ENCODE peak calls at places on chromosomes 11 and 22, in six cellular contexts. N, E, V, A, I and F are unnamed samples.

GRCh38 chr11:134202661-134203060 is 21.1 kb downstream of the NCAPD3 start:
- DNase-seq in N (no peak), E (no peak), V (no peak), A (no peak), I (no peak), F (no peak)

GRCh38 chr11:35677904-35678303 is 15.3 kb downstream of the TRIM44 start:
- DNase-seq in N (no peak), E (no peak), V (no peak), A (no peak), I (no peak), F (no peak)

GRCh38 chr22:26364066-26365015 is 64.7 kb upstream of the ASPHD2 start:
- DNase-seq in N (peak), E (peak), V (peak), A (peak), I (peak), F (peak)

GRCh38 chr11:1293619-1294015 is 15.8 kb downstream of the TOLLIP start:
- DNase-seq in N (no peak), E (peak), V (no peak), A (no peak), I (no peak), F (no peak)

GRCh38 chr11:12007769-12008737 is at the start of gene DKK3:
- DNase-seq in N (no peak), E (no peak), V (no peak), A (peak), I (no peak), F (no peak)

GRCh38 chr11:71255323-71255722 is 2.9 kb upstream of the SHANK2 start:
- DNase-seq in N (no peak), E (no peak), V (no peak), A (no peak), I (no peak), F (no peak)

GRCh38 chr11:121464352-121464946 is 11.7 kb upstream of the SORL1-AS1 start:
- DNase-seq in N (no peak), E (peak), V (peak), A (peak), I (peak), F (peak)

GRCh38 chr11:134267466-134267865 is 8.7 kb upstream of the GLB1L3 start:
- DNase-seq in N (no peak), E (no peak), V (no peak), A (no peak), I (no peak), F (no peak)

GRCh38 chr11:63937713-63938480 is 905 bp upstream of the NAA40 start:
- DNase-seq in N (no peak), E (no peak), V (no peak), A (no peak), I (peak), F (peak)

GRCh38 chr11:76839326-76839725 is 21.4 kb upstream of the ACER3 start:
- DNase-seq in N (no peak), E (no peak), V (no peak), A (peak), I (peak), F (peak)

GRCh38 chr11:76588455-76589325 is 81.9 kb downstream of the LRRC32 start:
- DNase-seq in N (no peak), E (no peak), V (no peak), A (peak), I (peak), F (peak)

GRCh38 chr22:48348855-48349254 is 1478.8 kb downstream of the BRD1 start:
- DNase-seq in N (no peak), E (no peak), V (no peak), A (no peak), I (no peak), F (no peak)

GRCh38 chr11:15889972-15890371 is 466.4 kb downstream of the SOX6 start:
- DNase-seq in N (no peak), E (no peak), V (no peak), A (no peak), I (no peak), F (no peak)

GRCh38 chr11:125236072-125236825 is 71.7 kb downstream of the PKNOX2 start:
- DNase-seq in N (no peak), E (no peak), V (no peak), A (no peak), I (no peak), F (no peak)

GRCh38 chr11:107916671-107917241 is 11.5 kb upstream of the RAB39A start:
- DNase-seq in N (no peak), E (no peak), V (peak), A (no peak), I (peak), F (peak)

GRCh38 chr11:125591659-125592304 is 870 bp upstream of the STT3A start:
- DNase-seq in N (no peak), E (no peak), V (peak), A (peak), I (peak), F (peak)

GRCh38 chr22:36644333-36644757 is 59.2 kb downstream of the CACNG2 start:
- DNase-seq in N (no peak), E (peak), V (peak), A (peak), I (peak), F (peak)

GRCh38 chr11:86150826-86151187 is 81.9 kb upstream of the PICALM start:
- DNase-seq in N (no peak), E (no peak), V (no peak), A (no peak), I (no peak), F (no peak)

GRCh38 chr11:86153439-86153838 is 84.6 kb upstream of the PICALM start:
- DNase-seq in N (no peak), E (no peak), V (no peak), A (no peak), I (no peak), F (no peak)

GRCh38 chr11:86152901-86153300 is 84.0 kb upstream of the PICALM start:
- DNase-seq in N (no peak), E (no peak), V (no peak), A (no peak), I (no peak), F (no peak)

GRCh38 chr11:86151188-86152005 is 82.5 kb upstream of the PICALM start:
- DNase-seq in N (no peak), E (no peak), V (no peak), A (peak), I (peak), F (peak)

GRCh38 chr11:86152006-86152862 is 83.3 kb upstream of the PICALM start:
- DNase-seq in N (no peak), E (no peak), V (no peak), A (peak), I (no peak), F (no peak)
- TF ChIP-seq MYC in N (no peak), E (no peak), V (no peak), A (no peak), I (no peak), F (no peak)

DNA sequence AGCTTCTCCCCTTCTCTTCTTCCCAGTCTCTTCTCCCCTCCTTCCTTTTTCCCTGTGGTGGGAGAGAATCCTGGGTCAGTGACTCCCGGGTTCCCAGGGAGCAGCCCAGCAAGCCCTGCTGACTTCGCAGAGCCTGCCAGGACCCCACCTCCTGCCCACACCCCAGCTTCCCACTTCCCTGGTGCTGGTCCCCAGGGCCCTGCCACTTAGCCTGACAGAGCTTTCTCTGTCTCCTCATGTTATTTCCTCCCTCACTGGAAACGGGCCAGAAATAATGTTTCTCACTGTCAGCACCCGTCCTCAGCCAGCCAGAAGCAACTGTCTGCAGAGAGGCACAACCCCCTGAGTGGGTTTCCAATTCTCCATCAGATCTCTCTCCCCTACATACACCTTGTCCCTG is 27.1 kb downstream of the C11orf96 start:
- DNase-seq in N (no peak), E (no peak), V (no peak), A (no peak), I (no peak), F (no peak)
- TF ChIP-seq MYC in N (no peak), E (no peak), V (no peak), A (no peak), I (no peak), F (no peak)

GRCh38 chr22:42714768-42715430 is 5.8 kb downstream of the A4GALT start:
- DNase-seq in N (no peak), E (no peak), V (no peak), A (no peak), I (no peak), F (no peak)
- TF ChIP-seq MYC in N (no peak), E (no peak), V (no peak), A (no peak), I (no peak), F (no peak)

DNA sequence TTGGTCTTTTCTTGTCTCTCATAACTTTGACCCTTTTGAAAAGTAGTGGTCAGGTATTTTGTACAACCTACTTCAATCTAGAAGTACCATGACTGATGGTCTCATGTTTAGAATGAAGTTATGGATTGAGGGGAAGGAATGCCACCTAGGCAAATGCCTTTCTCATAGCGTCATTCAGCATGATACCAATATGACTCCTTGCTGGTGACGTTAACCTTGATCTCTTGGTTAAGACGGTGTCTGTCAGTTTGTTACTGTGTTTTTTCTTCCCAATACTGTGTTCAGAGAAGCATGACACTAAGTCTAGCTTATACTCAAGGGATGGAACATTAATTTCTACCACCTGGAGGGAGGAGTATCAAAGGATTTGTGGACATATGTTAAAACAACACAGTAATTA is 130.9 kb downstream of the KIF18A start:
- DNase-seq in N (no peak), E (peak), V (no peak), A (no peak), I (no peak), F (no peak)
- TF ChIP-seq MYC in N (no peak), E (no peak), V (no peak), A (no peak), I (no peak), F (no peak)

GRCh38 chr11:115161876-115162275 is 342.3 kb downstream of the CADM1 start:
- DNase-seq in N (no peak), E (no peak), V (no peak), A (no peak), I (no peak), F (no peak)
- TF ChIP-seq MYC in N (no peak), E (no peak), V (no peak), A (no peak), I (no peak), F (no peak)

DNA sequence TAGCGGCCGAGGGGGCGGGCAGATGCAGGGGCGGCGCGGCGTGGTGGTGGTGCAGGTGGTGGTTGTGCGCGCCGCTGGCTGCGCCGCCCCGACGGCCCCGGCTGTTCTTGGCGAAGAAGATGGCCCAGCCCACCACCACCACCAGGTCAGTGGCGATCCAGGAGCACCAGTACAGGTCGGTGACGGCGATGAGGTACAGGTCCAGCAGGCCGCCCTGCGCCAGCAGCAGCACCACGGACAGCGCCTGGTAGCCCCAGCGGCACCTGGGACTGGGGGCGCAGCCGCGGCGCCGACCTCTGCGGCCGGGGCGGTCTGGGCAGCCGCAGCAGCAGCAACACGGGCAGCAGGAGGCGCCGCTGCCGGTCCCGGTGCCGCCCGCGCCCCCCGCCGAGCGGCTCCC is 879 bp downstream of the TMEM121B start:
- DNase-seq in N (no peak), E (peak), V (no peak), A (peak), I (peak), F (peak)
- TF ChIP-seq MYC in N (no peak), E (no peak), V (no peak), A (no peak), I (no peak), F (no peak)

DNA sequence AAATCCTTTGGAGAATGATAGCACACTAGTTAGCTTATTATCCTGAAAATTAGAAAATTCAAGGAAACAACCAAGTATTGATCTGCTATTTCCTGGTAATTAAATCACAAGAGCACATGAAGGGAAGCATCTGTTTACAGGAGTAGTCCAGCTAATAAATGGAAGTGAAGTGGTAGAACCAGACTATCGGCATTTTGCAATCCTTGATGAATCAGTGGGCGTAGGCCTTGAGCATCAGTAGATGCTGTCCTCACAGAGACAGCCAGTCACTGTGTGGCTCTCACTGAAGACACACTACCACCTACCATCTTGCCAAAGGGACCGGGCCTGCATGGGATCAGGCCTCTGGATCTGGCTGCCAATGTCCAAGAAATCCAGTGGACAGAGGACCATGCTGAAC is 69.8 kb downstream of the FBLN1 start:
- DNase-seq in N (no peak), E (no peak), V (no peak), A (no peak), I (no peak), F (no peak)
- TF ChIP-seq MYC in N (no peak), E (no peak), V (no peak), A (no peak), I (no peak), F (no peak)

GRCh38 chr22:42993651-42994275 is 21.2 kb downstream of the PACSIN2 start:
- DNase-seq in N (no peak), E (peak), V (peak), A (no peak), I (no peak), F (peak)

GRCh38 chr22:42992092-42992491 is 22.9 kb downstream of the PACSIN2 start:
- DNase-seq in N (no peak), E (no peak), V (no peak), A (no peak), I (no peak), F (no peak)

GRCh38 chr22:42991010-42991651 is 23.8 kb downstream of the PACSIN2 start:
- DNase-seq in N (no peak), E (peak), V (no peak), A (no peak), I (peak), F (peak)

GRCh38 chr22:42994276-42994916 is 20.6 kb downstream of the PACSIN2 start:
- DNase-seq in N (no peak), E (no peak), V (peak), A (no peak), I (no peak), F (no peak)

GRCh38 chr22:42992886-42993479 is 22.0 kb downstream of the PACSIN2 start:
- DNase-seq in N (no peak), E (no peak), V (no peak), A (no peak), I (no peak), F (no peak)
- TF ChIP-seq MYC in N (no peak), E (no peak), V (no peak), A (no peak), I (no peak), F (no peak)